ENCODE peak calls at places on chromosomes 2 and 18, in nine cellular contexts. K, Q, D, Y, J, E, H, B and Z are unnamed samples.

GRCh38 chr18:58687871-58688308 is 16.6 kb downstream of the MALT1 start:
- DNase-seq in Y (no peak), H (no peak), E (no peak), J (no peak), D (no peak), K (no peak), B (no peak), Q (no peak), Z (no peak)

GRCh38 chr18:3248670-3249359 is 1.2 kb downstream of the MYL12A start:
- DNase-seq in Q (peak), D (peak), E (no peak), Y (peak), B (no peak), K (no peak), J (no peak), H (peak), Z (peak)

GRCh38 chr2:120847700-120848321 is 112.1 kb downstream of the GLI2 start:
- DNase-seq in B (no peak), D (no peak), H (no peak), Y (no peak), E (no peak), K (no peak), Q (peak), J (no peak), Z (peak)

GRCh38 chr2:5693288-5694015 is 1.3 kb downstream of the SOX11 start:
- DNase-seq in Q (no peak), B (peak), J (no peak), H (peak), E (no peak), Y (peak), D (peak), K (no peak), Z (no peak)

GRCh38 chr2:210225461-210225798 is 183 bp upstream of the ACADL start:
- DNase-seq in J (no peak), D (no peak), B (no peak), K (no peak), Q (no peak), H (no peak), E (no peak), Y (no peak), Z (peak)

GRCh38 chr2:218805627-218806026 is 23.7 kb downstream of the CYP27A1 start:
- DNase-seq in B (no peak), D (peak), H (peak), Y (no peak), K (no peak), J (no peak), E (no peak), Q (no peak), Z (peak)

GRCh38 chr2:172734711-172735645 is 667 bp upstream of the RAPGEF4 start:
- DNase-seq in D (no peak), H (no peak), B (no peak), K (no peak), Y (no peak), J (no peak), Q (no peak), E (no peak), Z (no peak)

GRCh38 chr2:120780402-120780801 is 44.7 kb downstream of the GLI2 start:
- DNase-seq in E (no peak), J (no peak), Y (no peak), K (no peak), Q (peak), D (no peak), H (no peak), B (no peak), Z (no peak)

GRCh38 chr18:12041561-12041960 is 52.1 kb upstream of the ANKRD62 start:
- DNase-seq in E (no peak), D (peak), K (no peak), Q (no peak), J (no peak), H (peak), B (no peak), Y (peak), Z (peak)

GRCh38 chr2:23556929-23557328 is 171.9 kb downstream of the KLHL29 start:
- DNase-seq in H (no peak), E (no peak), Q (no peak), D (no peak), B (no peak), J (no peak), K (no peak), Y (no peak), Z (no peak)

GRCh38 chr18:63065172-63065571 is 254.4 kb downstream of the BCL2 start:
- DNase-seq in K (no peak), Q (no peak), B (no peak), D (no peak), H (no peak), E (no peak), Y (no peak), J (no peak), Z (no peak)

GRCh38 chr18:60372141-60372540 is 434 bp downstream of the MC4R start:
- DNase-seq in K (no peak), E (no peak), Q (no peak), H (no peak), D (no peak), J (no peak), B (no peak), Y (no peak), Z (no peak)

GRCh38 chr2:180570864-180571263 is 409.5 kb upstream of the UBE2E3 start:
- DNase-seq in Y (no peak), E (no peak), B (no peak), J (no peak), K (no peak), Q (no peak), H (no peak), D (no peak), Z (no peak)

GRCh38 chr2:27707462-27708256 is 44.0 kb downstream of the SLC4A1AP start:
- DNase-seq in B (no peak), Y (no peak), K (peak), Q (peak), J (no peak), H (no peak), D (no peak), E (no peak), Z (peak)

GRCh38 chr2:147164563-147164962 is 680.3 kb upstream of the ACVR2A start:
- DNase-seq in K (no peak), D (no peak), B (no peak), Y (no peak), E (no peak), J (no peak), H (no peak), Q (no peak), Z (no peak)

GRCh38 chr2:138829326-138829725 is 49.1 kb upstream of the NXPH2 start:
- DNase-seq in K (no peak), E (no peak), D (no peak), B (no peak), Y (peak), H (peak), Q (peak), J (no peak), Z (peak)

GRCh38 chr18:23738575-23738974 is 49.3 kb downstream of the LAMA3 start:
- DNase-seq in E (no peak), B (no peak), K (no peak), D (no peak), H (no peak), J (no peak), Y (no peak), Q (no peak), Z (no peak)

GRCh38 chr2:241804326-241805276 is 4.4 kb upstream of the NEU4 start:
- DNase-seq in B (peak), J (no peak), K (peak), E (peak), Q (peak), H (no peak), Y (peak), D (no peak), Z (no peak)

GRCh38 chr2:113200236-113200635 is 26.5 kb downstream of the PSD4 start:
- DNase-seq in Y (peak), E (no peak), K (no peak), H (no peak), Q (no peak), J (no peak), B (no peak), D (no peak), Z (no peak)

GRCh38 chr2:203715744-203716143 is 9.3 kb downstream of the CD28 start:
- DNase-seq in H (no peak), Q (no peak), E (no peak), J (no peak), D (no peak), K (no peak), B (no peak), Y (no peak), Z (no peak)

GRCh38 chr18:63199743-63200241 is 119.8 kb downstream of the BCL2 start:
- DNase-seq in B (no peak), D (no peak), Q (no peak), E (no peak), Y (no peak), H (no peak), K (no peak), J (no peak), Z (no peak)

GRCh38 chr2:121810959-121811853 is 55.8 kb downstream of the TSN start:
- DNase-seq in J (no peak), K (peak), E (peak), Q (peak), Y (peak), B (no peak), H (peak), D (peak), Z (peak)

GRCh38 chr2:129782618-129782960 is 196.9 kb upstream of the RAB6C start:
- DNase-seq in E (no peak), Y (no peak), K (no peak), H (no peak), B (no peak), Q (no peak), J (no peak), D (no peak), Z (no peak)

GRCh38 chr2:32220445-32220844 is 44.2 kb downstream of the NLRC4 start:
- DNase-seq in J (no peak), E (no peak), Y (no peak), B (no peak), Q (no peak), D (no peak), H (no peak), K (no peak), Z (no peak)

GRCh38 chr2:153818242-153818641 is 53.5 kb upstream of the GALNT13 start:
- DNase-seq in B (no peak), J (no peak), E (no peak), H (no peak), K (no peak), D (no peak), Y (no peak), Q (no peak), Z (no peak)

DNA sequence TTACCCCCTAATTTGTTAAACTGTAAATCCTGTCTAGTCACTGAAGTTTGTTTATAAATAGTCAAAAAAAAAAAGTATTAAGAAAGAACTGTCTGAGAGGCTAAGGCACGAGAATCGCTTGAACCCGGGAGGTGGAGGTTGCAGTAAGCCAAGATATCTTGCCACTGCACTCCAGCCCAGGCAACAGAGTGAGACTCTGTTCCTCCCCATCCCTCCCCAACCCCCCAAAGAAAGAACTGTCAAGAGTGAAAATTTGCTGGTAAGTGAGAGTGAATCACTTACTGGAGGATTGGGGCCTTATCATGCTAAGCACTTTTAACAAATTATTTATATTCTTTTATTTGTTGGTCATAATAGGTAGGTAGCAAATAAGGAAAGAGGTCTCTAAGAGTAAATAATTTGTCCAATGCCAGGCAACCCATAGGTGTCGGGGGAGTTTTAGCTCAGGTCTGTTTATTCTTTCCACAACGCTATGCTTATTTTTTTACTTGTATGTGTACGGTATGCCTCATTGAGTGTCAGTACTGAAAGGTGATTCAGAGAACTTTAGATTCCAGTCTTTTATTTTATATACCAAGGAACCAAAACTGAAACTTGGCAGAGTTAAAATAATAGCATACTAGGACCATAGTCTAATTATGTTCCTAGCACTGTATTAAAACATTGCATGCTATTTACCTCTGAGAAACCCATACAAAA is 2.5 kb downstream of the TAF4B start:
- DNase-seq in B (no peak), Q (no peak), H (no peak), K (no peak), Y (no peak), E (no peak), D (no peak), J (no peak), Z (no peak)
- H3K4me3 ChIP-seq in B (no peak), Q (no peak), H (no peak), K (no peak), Y (no peak), E (no peak), D (no peak), J (peak), Z (no peak)

DNA sequence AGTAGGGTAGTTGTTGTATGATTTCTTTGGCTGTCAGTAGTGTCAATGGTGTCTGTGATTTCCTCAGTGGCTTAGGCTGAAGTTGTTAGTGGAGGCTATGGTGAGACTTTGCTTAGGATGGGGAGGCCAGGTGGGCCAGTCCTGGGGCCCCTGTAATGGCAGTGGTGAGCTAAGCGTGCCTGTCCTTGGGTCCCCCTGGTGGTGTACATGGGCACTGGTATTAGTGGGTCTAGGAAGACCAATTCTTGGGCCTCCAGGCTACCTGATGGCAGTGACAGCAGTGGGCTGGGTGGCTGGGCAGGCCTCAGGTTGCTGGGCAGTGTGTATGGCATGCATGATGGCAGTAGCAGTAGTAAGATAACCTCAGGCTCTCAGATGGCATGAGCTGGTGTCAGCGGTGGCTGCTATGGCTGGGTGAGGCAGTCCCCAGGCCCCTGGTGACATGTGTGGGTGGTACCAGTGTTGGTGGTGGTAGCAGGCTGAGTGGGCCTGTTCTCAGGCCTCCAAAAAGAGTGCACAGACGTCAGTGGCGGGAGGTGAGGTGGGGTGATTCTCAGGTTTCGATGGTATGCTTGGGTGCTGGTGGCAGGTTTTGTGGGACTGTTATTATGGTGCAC is 103.2 kb downstream of the KLHL14 start:
- DNase-seq in J (no peak), Q (no peak), E (no peak), B (no peak), D (no peak), K (no peak), Y (peak), H (no peak), Z (no peak)
- TF ChIP-seq CTCF in J (no peak), Q (no peak), E (no peak), B (no peak), D (no peak), K (no peak), Y (no peak), H (no peak), Z (peak)

DNA sequence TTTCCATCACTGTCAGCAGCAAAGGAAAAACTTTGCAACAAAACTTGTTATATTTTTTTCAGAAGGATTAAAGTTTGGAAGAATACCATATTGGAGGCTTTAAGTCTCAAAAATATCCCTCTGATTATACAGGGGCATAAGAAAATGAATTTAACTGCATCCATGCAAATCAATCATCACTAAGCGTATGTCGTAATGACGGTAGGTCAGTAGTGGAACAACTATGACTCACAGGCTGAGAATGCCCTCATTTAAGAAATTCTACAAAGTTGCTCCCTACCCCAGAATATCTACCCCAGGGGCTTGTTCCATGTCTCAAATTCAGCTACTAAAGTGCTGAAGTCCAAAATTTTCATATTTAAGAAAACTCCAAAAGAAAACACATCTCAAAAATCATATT is 12.5 kb upstream of the NAB1 start:
- DNase-seq in Y (peak), J (no peak), D (peak), Q (no peak), E (no peak), B (no peak), K (no peak), H (peak), Z (peak)
- H3K4me3 ChIP-seq in Y (no peak), J (no peak), D (no peak), Q (no peak), E (no peak), B (no peak), K (no peak), H (no peak), Z (no peak)

GRCh38 chr18:5073026-5073944 is 123.8 kb downstream of the AKAIN1 start:
- DNase-seq in K (no peak), D (peak), Q (peak), J (no peak), H (peak), E (no peak), Y (peak), B (no peak), Z (peak)
- TF ChIP-seq CTCF in K (peak), D (peak), Q (peak), J (no peak), H (peak), E (peak), Y (peak), B (no peak), Z (peak)